ENCODE peak calls at places on chromosomes 12 and 14, in six cellular contexts. I is SW 1271; K is endodermal cell; R is activated naive CD4-positive, alpha-beta T cell; T is cardiac muscle cell; S is stimulated activated naive CD4-positive, alpha-beta T cell. V is an unnamed sample.

GRCh38 chr12:59372971-59373370 is 222.9 kb upstream of the SLC16A7 start:
- DNase-seq in I (no peak), K (peak; percentile 85), R (no peak), T (no peak), S (no peak), V (no peak)

GRCh38 chr12:524167-524951 is 64.6 kb downstream of the B4GALNT3 start:
- DNase-seq in I (no peak), K (no peak), R (no peak), T (no peak), S (no peak), V (peak; percentile 55)

GRCh38 chr14:53432378-53432802 is 279.3 kb upstream of the DDHD1 start:
- DNase-seq in I (no peak), K (peak; percentile 82), R (no peak), T (peak; percentile 66), S (no peak), V (peak; percentile 74)

GRCh38 chr12:119447618-119448017 is 113.1 kb downstream of the CCDC60 start:
- DNase-seq in I (no peak), K (no peak), R (no peak), T (no peak), S (no peak), V (no peak)

GRCh38 chr14:91508105-91508504 is 2.0 kb downstream of the PPP4R3A start:
- DNase-seq in I (no peak), K (no peak), R (no peak), T (no peak), S (no peak), V (no peak)

GRCh38 chr14:68703093-68703492 is 89.8 kb downstream of the ZFP36L1 start:
- DNase-seq in I (no peak), K (no peak), R (no peak), T (no peak), S (no peak), V (no peak)

GRCh38 chr12:94289551-94290312 is 141.4 kb downstream of the PLXNC1 start:
- DNase-seq in I (no peak), K (no peak), R (no peak), T (peak; percentile 37), S (no peak), V (no peak)

GRCh38 chr14:89669209-89669608 is 252.2 kb upstream of the FOXN3 start:
- DNase-seq in I (no peak), K (no peak), R (no peak), T (no peak), S (no peak), V (no peak)

GRCh38 chr12:29287622-29288021 is 93.3 kb downstream of the ERGIC2 start:
- DNase-seq in I (no peak), K (no peak), R (no peak), T (no peak), S (no peak), V (no peak)

GRCh38 chr14:30270200-30271161 is 288.5 kb upstream of the G2E3 start:
- DNase-seq in I (peak; percentile 20), K (peak; percentile 97), R (no peak), T (peak; percentile 87), S (no peak), V (peak; percentile 91)

GRCh38 chr14:77889971-77890442 is 90.1 kb downstream of the ADCK1 start:
- DNase-seq in I (no peak), K (no peak), R (no peak), T (no peak), S (no peak), V (no peak)

GRCh38 chr12:22083167-22083566 is 37.1 kb downstream of the CMAS start:
- DNase-seq in I (no peak), K (no peak), R (no peak), T (peak; percentile 12), S (peak; percentile 16), V (peak; percentile 74)

GRCh38 chr14:99971929-99972747 is 93.1 kb upstream of the EVL start:
- DNase-seq in I (no peak), K (peak; percentile 68), R (no peak), T (peak; percentile 53), S (no peak), V (no peak)

GRCh38 chr14:70731447-70732239 is 77.7 kb downstream of the MAP3K9 start:
- DNase-seq in I (no peak), K (no peak), R (no peak), T (no peak), S (no peak), V (no peak)

GRCh38 chr14:30569216-30569902 is 10.4 kb downstream of the G2E3 start:
- DNase-seq in I (no peak), K (no peak), R (no peak), T (no peak), S (no peak), V (no peak)

GRCh38 chr14:69088523-69089445 is 64.1 kb downstream of the DCAF5 start:
- DNase-seq in I (no peak), K (no peak), R (no peak), T (no peak), S (no peak), V (peak; percentile 38)

GRCh38 chr12:51953011-51953568 is 1.6 kb downstream of the ACVR1B start:
- DNase-seq in I (no peak), K (peak; percentile 49), R (no peak), T (no peak), S (no peak), V (no peak)

GRCh38 chr12:4956054-4956453 is 46.3 kb downstream of the KCNA1 start:
- DNase-seq in I (no peak), K (no peak), R (no peak), T (no peak), S (no peak), V (no peak)

GRCh38 chr14:102690509-102691286 is 86.6 kb upstream of the TRAF3 start:
- DNase-seq in I (no peak), K (no peak), R (no peak), T (no peak), S (no peak), V (peak; percentile 29)

GRCh38 chr14:23568600-23569310 is 1.2 kb upstream of the AP1G2 start:
- DNase-seq in I (no peak), K (peak; percentile 85), R (no peak), T (peak; percentile 59), S (no peak), V (peak; percentile 46)

GRCh38 chr14:59687663-59688062 is 111.1 kb upstream of the CCDC175 start:
- DNase-seq in I (no peak), K (no peak), R (no peak), T (no peak), S (no peak), V (no peak)

GRCh38 chr14:94568186-94568585 is 6.9 kb downstream of the SERPINA4 start:
- DNase-seq in I (no peak), K (no peak), R (no peak), T (no peak), S (no peak), V (no peak)

GRCh38 chr12:175250-175649 is 38.7 kb downstream of the SLC6A12 start:
- DNase-seq in I (no peak), K (no peak), R (no peak), T (peak; percentile 30), S (no peak), V (no peak)